ENCODE peak calls at places on chromosomes 7 and 10, in nine cellular contexts. N, B, P, G, X, Q, J, K and Z are unnamed samples.

GRCh38 chr10:125473138-125473793 is 209.7 kb downstream of the TEX36 start:
- DNase-seq in N (no peak), B (no peak), P (no peak), G (no peak), X (no peak), Q (no peak), J (no peak), K (no peak), Z (no peak)

GRCh38 chr7:137160236-137160635 is 183.3 kb downstream of the PTN start:
- DNase-seq in N (no peak), B (no peak), P (no peak), G (no peak), X (no peak), Q (no peak), J (no peak), K (no peak), Z (no peak)

GRCh38 chr10:86390337-86391120 is 23.9 kb upstream of the GRID1 start:
- DNase-seq in N (no peak), B (no peak), P (no peak), G (no peak), X (no peak), Q (no peak), J (no peak), K (no peak), Z (no peak)

GRCh38 chr10:49285232-49285631 is 13.7 kb upstream of the C10orf71 start:
- DNase-seq in N (peak), B (no peak), P (no peak), G (no peak), X (no peak), Q (no peak), J (no peak), K (no peak), Z (no peak)

GRCh38 chr7:158819571-158820203 is 9.6 kb downstream of the ESYT2 start:
- DNase-seq in N (no peak), B (peak), P (peak), G (no peak), X (no peak), Q (no peak), J (no peak), K (no peak), Z (no peak)

GRCh38 chr7:151249034-151249731 is 689 bp upstream of the SMARCD3 start:
- DNase-seq in N (peak), B (peak), P (peak), G (peak), X (peak), Q (peak), J (peak), K (peak), Z (no peak)

GRCh38 chr10:86234553-86235270 is 131.9 kb downstream of the GRID1 start:
- DNase-seq in N (no peak), B (no peak), P (no peak), G (no peak), X (no peak), Q (no peak), J (no peak), K (no peak), Z (no peak)

GRCh38 chr10:82377608-82378007 is 502.6 kb downstream of the NRG3 start:
- DNase-seq in N (no peak), B (no peak), P (no peak), G (no peak), X (no peak), Q (no peak), J (peak), K (peak), Z (no peak)

GRCh38 chr7:2270495-2270894 is 28.5 kb downstream of the NUDT1 start:
- DNase-seq in N (no peak), B (no peak), P (no peak), G (no peak), X (no peak), Q (no peak), J (no peak), K (no peak), Z (no peak)